ENCODE peak calls at places on chromosomes 4 and X, in seven cellular contexts. One of them, this sample, is unnamed.

GRCh38 chrX:139286342-139286741 is 244.2 kb upstream of the F9 start:
- DNase-seq in prostate gland: no peak
- DNase-seq in CD4-positive, alpha-beta T cell: no peak
- DNase-seq in thyroid gland: no peak
- DNase-seq in heart left ventricle: no peak
- DNase-seq in WERI-Rb-1: no peak
- DNase-seq in hepatocyte: no peak
- DNase-seq in this sample: no peak

GRCh38 chrX:27976284-27976683 is 5.0 kb downstream of the DCAF8L1 start:
- DNase-seq in prostate gland: no peak
- DNase-seq in CD4-positive, alpha-beta T cell: no peak
- DNase-seq in thyroid gland: no peak
- DNase-seq in heart left ventricle: no peak
- DNase-seq in WERI-Rb-1: no peak
- DNase-seq in hepatocyte: no peak
- DNase-seq in this sample: no peak

GRCh38 chrX:121569609-121570008 is 522.2 kb downstream of the GLUD2 start:
- DNase-seq in prostate gland: no peak
- DNase-seq in CD4-positive, alpha-beta T cell: no peak
- DNase-seq in thyroid gland: no peak
- DNase-seq in heart left ventricle: no peak
- DNase-seq in WERI-Rb-1: no peak
- DNase-seq in hepatocyte: no peak
- DNase-seq in this sample: no peak

GRCh38 chrX:135914404-135914803 is 20.9 kb downstream of the SAGE1 start:
- DNase-seq in prostate gland: no peak
- DNase-seq in CD4-positive, alpha-beta T cell: no peak
- DNase-seq in thyroid gland: no peak
- DNase-seq in heart left ventricle: no peak
- DNase-seq in WERI-Rb-1: no peak
- DNase-seq in hepatocyte: no peak
- DNase-seq in this sample: no peak

GRCh38 chr4:123603165-123603564 is 206.6 kb downstream of the SPRY1 start:
- DNase-seq in prostate gland: no peak
- DNase-seq in CD4-positive, alpha-beta T cell: no peak
- DNase-seq in thyroid gland: peak; percentile 5
- DNase-seq in heart left ventricle: no peak
- DNase-seq in WERI-Rb-1: no peak
- DNase-seq in hepatocyte: peak; percentile 40
- DNase-seq in this sample: no peak

GRCh38 chr4:2806392-2807355 is 13.8 kb downstream of the SH3BP2 start:
- DNase-seq in prostate gland: peak; percentile 77
- DNase-seq in CD4-positive, alpha-beta T cell: no peak
- DNase-seq in thyroid gland: peak; percentile 91
- DNase-seq in heart left ventricle: peak; percentile 83
- DNase-seq in WERI-Rb-1: no peak
- DNase-seq in hepatocyte: no peak
- DNase-seq in this sample: no peak

GRCh38 chr4:40998680-40999358 is 215.5 kb downstream of the APBB2 start:
- DNase-seq in prostate gland: peak; percentile 14
- DNase-seq in CD4-positive, alpha-beta T cell: no peak
- DNase-seq in thyroid gland: no peak
- DNase-seq in heart left ventricle: peak; percentile 47
- DNase-seq in WERI-Rb-1: no peak
- DNase-seq in hepatocyte: peak; percentile 51
- DNase-seq in this sample: no peak

GRCh38 chrX:68146054-68146453 is 287.2 kb downstream of the OPHN1 start:
- DNase-seq in prostate gland: no peak
- DNase-seq in CD4-positive, alpha-beta T cell: no peak
- DNase-seq in thyroid gland: no peak
- DNase-seq in heart left ventricle: no peak
- DNase-seq in WERI-Rb-1: no peak
- DNase-seq in hepatocyte: peak; percentile 44
- DNase-seq in this sample: no peak

GRCh38 chrX:153449306-153450113 is 3.7 kb upstream of the TREX2 start:
- DNase-seq in prostate gland: no peak
- DNase-seq in CD4-positive, alpha-beta T cell: no peak
- DNase-seq in thyroid gland: no peak
- DNase-seq in heart left ventricle: no peak
- DNase-seq in WERI-Rb-1: no peak
- DNase-seq in hepatocyte: peak; percentile 2
- DNase-seq in this sample: no peak

GRCh38 chrX:38000706-38001105 is 5.6 kb upstream of the SYTL5 start:
- DNase-seq in prostate gland: no peak
- DNase-seq in CD4-positive, alpha-beta T cell: no peak
- DNase-seq in thyroid gland: no peak
- DNase-seq in heart left ventricle: no peak
- DNase-seq in WERI-Rb-1: no peak
- DNase-seq in hepatocyte: no peak
- DNase-seq in this sample: no peak

GRCh38 chr4:72942565-72942964 is 127.0 kb downstream of the COX18 start:
- DNase-seq in prostate gland: no peak
- DNase-seq in CD4-positive, alpha-beta T cell: no peak
- DNase-seq in thyroid gland: no peak
- DNase-seq in heart left ventricle: no peak
- DNase-seq in WERI-Rb-1: no peak
- DNase-seq in hepatocyte: no peak
- DNase-seq in this sample: no peak

GRCh38 chr4:145679991-145680455 is at the start of gene C4orf51:
- DNase-seq in prostate gland: peak; percentile 4
- DNase-seq in CD4-positive, alpha-beta T cell: no peak
- DNase-seq in thyroid gland: peak; percentile 36
- DNase-seq in heart left ventricle: peak; percentile 26
- DNase-seq in WERI-Rb-1: no peak
- DNase-seq in hepatocyte: peak; percentile 62
- DNase-seq in this sample: no peak

GRCh38 chr4:173182403-173182802 is 13.8 kb downstream of the GALNT7 start:
- DNase-seq in prostate gland: no peak
- DNase-seq in CD4-positive, alpha-beta T cell: no peak
- DNase-seq in thyroid gland: no peak
- DNase-seq in heart left ventricle: no peak
- DNase-seq in WERI-Rb-1: no peak
- DNase-seq in hepatocyte: no peak
- DNase-seq in this sample: no peak

GRCh38 chr4:116598980-116599789 is 486.2 kb downstream of the TRAM1L1 start:
- DNase-seq in prostate gland: no peak
- DNase-seq in CD4-positive, alpha-beta T cell: no peak
- DNase-seq in thyroid gland: no peak
- DNase-seq in heart left ventricle: no peak
- DNase-seq in WERI-Rb-1: no peak
- DNase-seq in hepatocyte: no peak
- DNase-seq in this sample: no peak

GRCh38 chr4:76782837-76783236 is 115.1 kb downstream of the SOWAHB start:
- DNase-seq in prostate gland: no peak
- DNase-seq in CD4-positive, alpha-beta T cell: no peak
- DNase-seq in thyroid gland: no peak
- DNase-seq in heart left ventricle: no peak
- DNase-seq in WERI-Rb-1: no peak
- DNase-seq in hepatocyte: no peak
- DNase-seq in this sample: no peak

GRCh38 chr4:14333616-14334015 is 668.7 kb upstream of the CPEB2 start:
- DNase-seq in prostate gland: no peak
- DNase-seq in CD4-positive, alpha-beta T cell: no peak
- DNase-seq in thyroid gland: no peak
- DNase-seq in heart left ventricle: no peak
- DNase-seq in WERI-Rb-1: no peak
- DNase-seq in hepatocyte: no peak
- DNase-seq in this sample: no peak

GRCh38 chr4:59127748-59128147 is 2017.6 kb upstream of the IGFBP7 start:
- DNase-seq in prostate gland: no peak
- DNase-seq in CD4-positive, alpha-beta T cell: no peak
- DNase-seq in thyroid gland: no peak
- DNase-seq in heart left ventricle: no peak
- DNase-seq in WERI-Rb-1: no peak
- DNase-seq in hepatocyte: no peak
- DNase-seq in this sample: no peak

GRCh38 chr4:6306299-6306698 is 36.6 kb downstream of the WFS1 start:
- DNase-seq in prostate gland: no peak
- DNase-seq in CD4-positive, alpha-beta T cell: no peak
- DNase-seq in thyroid gland: no peak
- DNase-seq in heart left ventricle: no peak
- DNase-seq in WERI-Rb-1: no peak
- DNase-seq in hepatocyte: no peak
- DNase-seq in this sample: no peak

GRCh38 chr4:27018076-27018475 is 157.4 kb downstream of the STIM2 start:
- DNase-seq in prostate gland: no peak
- DNase-seq in CD4-positive, alpha-beta T cell: no peak
- DNase-seq in thyroid gland: no peak
- DNase-seq in heart left ventricle: no peak
- DNase-seq in WERI-Rb-1: no peak
- DNase-seq in hepatocyte: no peak
- DNase-seq in this sample: no peak

GRCh38 chr4:105198541-105198940 is 51.9 kb downstream of the TET2 start:
- DNase-seq in prostate gland: no peak
- DNase-seq in CD4-positive, alpha-beta T cell: no peak
- DNase-seq in thyroid gland: no peak
- DNase-seq in heart left ventricle: no peak
- DNase-seq in WERI-Rb-1: no peak
- DNase-seq in hepatocyte: no peak
- DNase-seq in this sample: no peak

GRCh38 chr4:105194328-105195231 is 47.9 kb downstream of the TET2 start:
- DNase-seq in prostate gland: no peak
- DNase-seq in CD4-positive, alpha-beta T cell: no peak
- DNase-seq in thyroid gland: no peak
- DNase-seq in heart left ventricle: no peak
- DNase-seq in WERI-Rb-1: no peak
- DNase-seq in hepatocyte: no peak
- DNase-seq in this sample: no peak

GRCh38 chr4:105197777-105198176 is 51.1 kb downstream of the TET2 start:
- DNase-seq in prostate gland: no peak
- DNase-seq in CD4-positive, alpha-beta T cell: no peak
- DNase-seq in thyroid gland: no peak
- DNase-seq in heart left ventricle: no peak
- DNase-seq in WERI-Rb-1: no peak
- DNase-seq in hepatocyte: no peak
- DNase-seq in this sample: no peak

GRCh38 chr4:105192910-105193309 is 46.2 kb downstream of the TET2 start:
- DNase-seq in prostate gland: no peak
- DNase-seq in CD4-positive, alpha-beta T cell: no peak
- DNase-seq in thyroid gland: no peak
- DNase-seq in heart left ventricle: no peak
- DNase-seq in WERI-Rb-1: no peak
- DNase-seq in hepatocyte: no peak
- DNase-seq in this sample: no peak

DNA sequence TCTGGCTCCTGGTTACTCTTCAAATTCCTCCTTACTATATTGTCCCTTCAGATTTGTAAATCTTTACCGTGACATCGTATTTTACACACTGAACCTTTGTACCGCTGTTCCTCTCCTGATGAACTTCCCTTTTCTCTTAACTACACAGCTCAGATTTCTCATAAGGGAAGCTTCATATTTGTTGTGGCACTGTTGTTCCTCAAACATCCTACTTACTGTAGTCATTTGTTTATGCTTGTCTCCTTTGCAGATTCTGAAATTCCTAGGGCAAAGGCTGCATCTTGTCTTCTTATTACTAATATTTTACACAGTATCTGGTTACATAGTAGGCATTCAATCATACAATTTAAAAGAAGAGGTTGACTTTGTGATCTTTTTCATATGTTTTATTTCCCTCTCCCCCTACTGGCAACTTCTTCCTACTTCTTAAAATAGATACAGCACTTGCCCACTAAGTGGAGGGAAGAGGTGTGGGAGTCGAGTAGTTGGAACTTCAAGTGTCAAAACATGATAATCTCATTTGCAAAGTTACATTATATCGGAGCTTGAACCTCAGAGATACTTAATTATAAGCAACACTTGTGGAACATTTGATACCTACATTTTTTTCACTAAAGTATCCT is 50.0 kb downstream of the TET2 start:
- DNase-seq in prostate gland: no peak
- DNase-seq in CD4-positive, alpha-beta T cell: no peak
- DNase-seq in thyroid gland: no peak
- DNase-seq in heart left ventricle: no peak
- DNase-seq in WERI-Rb-1: no peak
- DNase-seq in hepatocyte: no peak
- DNase-seq in this sample: no peak
- TF ChIP-seq CTCF in prostate gland: no peak
- TF ChIP-seq CTCF in CD4-positive, alpha-beta T cell: no peak
- TF ChIP-seq CTCF in thyroid gland: peak; percentile 29
- TF ChIP-seq CTCF in heart left ventricle: peak; percentile 17
- TF ChIP-seq CTCF in WERI-Rb-1: peak; percentile 5
- TF ChIP-seq CTCF in hepatocyte: no peak
- TF ChIP-seq CTCF in this sample: no peak

GRCh38 chrX:102063445-102064074 is 61.9 kb upstream of the TCEAL2 start:
- DNase-seq in prostate gland: no peak
- DNase-seq in CD4-positive, alpha-beta T cell: no peak
- DNase-seq in thyroid gland: no peak
- DNase-seq in heart left ventricle: no peak
- DNase-seq in WERI-Rb-1: no peak
- DNase-seq in hepatocyte: no peak
- DNase-seq in this sample: no peak

GRCh38 chrX:102067966-102068723 is 57.3 kb upstream of the TCEAL2 start:
- DNase-seq in prostate gland: no peak
- DNase-seq in CD4-positive, alpha-beta T cell: no peak
- DNase-seq in thyroid gland: no peak
- DNase-seq in heart left ventricle: no peak
- DNase-seq in WERI-Rb-1: no peak
- DNase-seq in hepatocyte: peak; percentile 31
- DNase-seq in this sample: no peak
- TF ChIP-seq CTCF in prostate gland: peak; percentile 37
- TF ChIP-seq CTCF in CD4-positive, alpha-beta T cell: peak; percentile 46
- TF ChIP-seq CTCF in thyroid gland: peak; percentile 40
- TF ChIP-seq CTCF in heart left ventricle: peak; percentile 45
- TF ChIP-seq CTCF in WERI-Rb-1: peak; percentile 45
- TF ChIP-seq CTCF in hepatocyte: peak; percentile 51
- TF ChIP-seq CTCF in this sample: peak; percentile 32

GRCh38 chrX:102712967-102713677 is 874 bp downstream of the GPRASP2 start:
- DNase-seq in prostate gland: peak; percentile 60
- DNase-seq in CD4-positive, alpha-beta T cell: no peak
- DNase-seq in thyroid gland: peak; percentile 68
- DNase-seq in heart left ventricle: peak; percentile 47
- DNase-seq in WERI-Rb-1: peak; percentile 51
- DNase-seq in hepatocyte: peak; percentile 72
- DNase-seq in this sample: peak; percentile 39
- TF ChIP-seq CTCF in prostate gland: peak; percentile 76
- TF ChIP-seq CTCF in CD4-positive, alpha-beta T cell: peak; percentile 34
- TF ChIP-seq CTCF in thyroid gland: peak; percentile 78
- TF ChIP-seq CTCF in heart left ventricle: peak; percentile 47
- TF ChIP-seq CTCF in WERI-Rb-1: peak; percentile 52
- TF ChIP-seq CTCF in hepatocyte: peak; percentile 52
- TF ChIP-seq CTCF in this sample: peak; percentile 68

DNA sequence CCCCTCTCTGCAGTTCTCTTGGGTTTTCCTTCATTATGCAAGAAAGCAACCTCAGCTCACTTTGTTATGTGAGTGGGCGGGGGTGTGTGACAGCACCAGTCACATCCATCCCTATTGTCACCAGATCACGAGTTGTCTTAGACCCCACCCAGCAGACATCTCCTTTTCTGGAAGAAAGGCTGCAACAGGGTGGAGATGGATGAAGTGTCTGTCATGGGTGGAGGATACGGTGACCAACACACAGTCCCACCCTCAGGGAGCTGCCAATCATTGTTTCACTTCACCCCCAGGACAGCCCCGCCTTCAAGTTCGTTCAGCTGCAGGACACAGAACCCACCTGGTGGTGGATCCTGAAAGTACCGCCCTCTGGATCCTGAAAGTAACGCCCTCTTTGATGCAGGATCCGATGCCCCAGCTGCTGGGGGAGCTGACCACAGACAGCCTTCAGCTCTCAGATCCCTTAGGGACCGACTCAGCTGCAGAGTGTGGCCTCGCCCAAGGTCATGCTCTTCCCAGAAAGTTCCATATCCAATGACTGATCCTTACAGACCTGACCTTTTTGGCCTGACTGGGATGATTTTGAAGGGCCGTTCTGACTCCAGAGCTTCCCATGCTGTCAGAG is 79.7 kb downstream of the SMIM20 start:
- DNase-seq in prostate gland: no peak
- DNase-seq in CD4-positive, alpha-beta T cell: no peak
- DNase-seq in thyroid gland: no peak
- DNase-seq in heart left ventricle: peak; percentile 47
- DNase-seq in WERI-Rb-1: peak; percentile 83
- DNase-seq in hepatocyte: peak; percentile 22
- DNase-seq in this sample: peak; percentile 82
- TF ChIP-seq CTCF in prostate gland: no peak
- TF ChIP-seq CTCF in CD4-positive, alpha-beta T cell: no peak
- TF ChIP-seq CTCF in thyroid gland: no peak
- TF ChIP-seq CTCF in heart left ventricle: no peak
- TF ChIP-seq CTCF in WERI-Rb-1: peak; percentile 85
- TF ChIP-seq CTCF in hepatocyte: peak; percentile 13
- TF ChIP-seq CTCF in this sample: peak; percentile 76